ENCODE peak calls at places on chromosomes 16 and 17, in five cellular contexts. V, S, Z, T and R are unnamed samples.

GRCh38 chr16:24699151-24699723 is 30.2 kb upstream of the TNRC6A start:
- DNase-seq in V (no peak), S (no peak), Z (no peak), T (no peak), R (no peak)

GRCh38 chr16:29311636-29312344 is 94.7 kb downstream of the NPIPB11 start:
- DNase-seq in V (no peak), S (no peak), Z (no peak), T (no peak), R (no peak)

GRCh38 chr16:845349-845740 is 44.8 kb upstream of the GNG13 start:
- DNase-seq in V (no peak), S (no peak), Z (no peak), T (no peak), R (no peak)

GRCh38 chr17:80418589-80418988 is 3.6 kb downstream of the ENDOV start:
- DNase-seq in V (no peak), S (no peak), Z (no peak), T (no peak), R (no peak)

GRCh38 chr16:86391987-86392386 is 118.3 kb upstream of the FOXF1 start:
- DNase-seq in V (no peak), S (no peak), Z (no peak), T (no peak), R (no peak)

GRCh38 chr16:88454315-88455057 is 1.4 kb downstream of the ZFPM1 start:
- DNase-seq in V (peak; percentile 60), S (peak; percentile 54), Z (no peak), T (no peak), R (peak; percentile 90)

GRCh38 chr17:7438050-7438614 is 1.2 kb upstream of the FGF11 start:
- DNase-seq in V (no peak), S (peak; percentile 53), Z (no peak), T (peak; percentile 82), R (peak; percentile 96)

GRCh38 chr16:73976661-73977060 is 320.0 kb upstream of the PSMD7 start:
- DNase-seq in V (no peak), S (no peak), Z (no peak), T (no peak), R (no peak)

GRCh38 chr17:81150379-81151038 is 14.8 kb upstream of the PVALEF start:
- DNase-seq in V (no peak), S (no peak), Z (no peak), T (no peak), R (peak; percentile 93)

GRCh38 chr17:59516451-59516850 is 49.0 kb upstream of the DHX40 start:
- DNase-seq in V (no peak), S (no peak), Z (no peak), T (no peak), R (no peak)

GRCh38 chr17:43444223-43445008 is 39.4 kb upstream of the DHX8 start:
- DNase-seq in V (no peak), S (no peak), Z (no peak), T (no peak), R (no peak)

GRCh38 chr17:6755731-6756184 is at the start of gene XAF1:
- DNase-seq in V (no peak), S (peak; percentile 60), Z (no peak), T (no peak), R (peak; percentile 84)

GRCh38 chr17:80227156-80227555 is 6.9 kb downstream of the SLC26A11 start:
- DNase-seq in V (no peak), S (no peak), Z (no peak), T (no peak), R (no peak)

GRCh38 chr17:80195671-80196529 is 24.2 kb downstream of the SGSH start:
- DNase-seq in V (no peak), S (no peak), Z (peak; percentile 62), T (no peak), R (peak; percentile 79)

GRCh38 chr16:77788196-77789084 is at the start of gene VAT1L:
- DNase-seq in V (peak; percentile 42), S (no peak), Z (peak; percentile 29), T (no peak), R (no peak)

GRCh38 chr16:74667215-74667765 is 613 bp upstream of the RFWD3 start:
- DNase-seq in V (no peak), S (peak; percentile 35), Z (no peak), T (no peak), R (peak; percentile 86)

GRCh38 chr16:53053967-53054669 is 673 bp upstream of the CHD9 start:
- DNase-seq in V (no peak), S (no peak), Z (no peak), T (no peak), R (no peak)

GRCh38 chr16:17177242-17177967 is 293.4 kb downstream of the XYLT1 start:
- DNase-seq in V (no peak), S (no peak), Z (no peak), T (no peak), R (no peak)

GRCh38 chr17:17890773-17891759 is 54.3 kb upstream of the SREBF1 start:
- DNase-seq in V (peak; percentile 91), S (no peak), Z (peak; percentile 50), T (no peak), R (peak; percentile 81)

GRCh38 chr17:45101883-45102811 is 30.2 kb downstream of the PLCD3 start:
- DNase-seq in V (no peak), S (no peak), Z (no peak), T (no peak), R (no peak)

GRCh38 chr17:28727727-28728363 is 743 bp upstream of the NEK8 start:
- DNase-seq in V (peak; percentile 78), S (peak; percentile 87), Z (no peak), T (no peak), R (peak; percentile 92)

GRCh38 chr17:28725660-28726395 is at the start of gene TLCD1:
- DNase-seq in V (peak; percentile 92), S (peak; percentile 43), Z (peak; percentile 73), T (peak; percentile 88), R (peak; percentile 90)

GRCh38 chr17:28728364-28729200 is at the start of gene NEK8:
- DNase-seq in V (peak; percentile 96), S (peak; percentile 98), Z (peak; percentile 70), T (peak; percentile 99), R (peak; percentile 99)

GRCh38 chr17:28726396-28726911 is 421 bp upstream of the TLCD1 start:
- DNase-seq in V (peak; percentile 75), S (peak; percentile 55), Z (no peak), T (no peak), R (peak; percentile 93)

DNA sequence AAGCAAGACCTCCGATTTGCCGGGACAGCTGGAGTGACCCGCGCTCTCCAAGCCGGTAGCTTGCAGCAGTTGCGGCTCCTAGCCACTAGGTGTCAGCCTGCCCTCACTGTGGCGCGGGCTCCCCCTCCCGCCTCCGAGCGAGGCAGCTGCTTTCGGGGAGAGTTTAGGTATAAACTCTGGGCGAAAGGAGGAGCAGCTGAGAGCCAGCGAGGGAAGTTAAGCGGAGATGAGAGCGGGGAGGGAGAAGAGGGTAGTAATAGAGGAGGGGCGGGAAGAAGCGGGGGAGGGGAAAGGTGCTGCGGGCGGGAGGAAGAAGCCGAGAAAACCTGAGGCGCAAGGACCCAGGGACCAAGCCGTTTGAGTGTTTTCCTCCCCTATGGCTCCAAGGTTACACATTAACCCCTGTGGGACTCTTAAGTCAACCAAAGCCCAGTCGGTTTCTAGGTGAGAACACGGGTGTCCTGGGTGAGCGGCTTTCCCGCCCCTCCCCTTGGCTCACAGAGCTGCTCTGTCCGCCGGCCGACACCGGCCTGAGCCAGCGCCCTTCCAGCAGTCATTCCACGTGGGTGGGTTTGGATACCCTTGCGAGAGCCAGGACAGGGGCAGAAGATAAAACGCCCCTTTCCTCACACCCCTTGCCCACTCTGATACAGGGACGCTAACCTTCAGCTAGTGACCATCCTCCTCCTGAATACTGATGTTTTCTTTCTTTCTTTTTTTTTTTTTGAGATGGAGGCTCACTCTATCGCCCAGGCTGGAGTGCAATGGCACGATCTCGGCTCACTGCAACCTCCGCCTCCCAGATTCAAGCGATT is 1.1 kb upstream of the TLCD1 start:
- DNase-seq in V (peak; percentile 94), S (peak; percentile 94), Z (peak; percentile 81), T (peak; percentile 96), R (peak; percentile 99)
- TF ChIP-seq POLR2A in V (peak; percentile 18), S (peak; percentile 54), Z (peak; percentile 39), T (no peak), R (no peak)

GRCh38 chr17:38702166-38702899 is 2.7 kb upstream of the MLLT6 start:
- DNase-seq in V (peak; percentile 94), S (peak; percentile 85), Z (no peak), T (peak; percentile 93), R (peak; percentile 96)
- TF ChIP-seq POLR2A in V (peak; percentile 85), S (peak; percentile 85), Z (peak; percentile 63), T (peak; percentile 72), R (peak; percentile 12)

GRCh38 chr17:36544049-36544319 is 735 bp upstream of the GGNBP2 start:
- DNase-seq in V (peak; percentile 46), S (peak; percentile 40), Z (peak; percentile 27), T (no peak), R (no peak)

GRCh38 chr17:36542755-36543154 is 2.0 kb upstream of the GGNBP2 start:
- DNase-seq in V (no peak), S (no peak), Z (no peak), T (no peak), R (no peak)

GRCh38 chr17:36545465-36546417 is 1.0 kb downstream of the GGNBP2 start:
- DNase-seq in V (peak; percentile 98), S (peak; percentile 94), Z (peak; percentile 89), T (peak; percentile 98), R (peak; percentile 99)

GRCh38 chr17:36545093-36545464 is 360 bp downstream of the GGNBP2 start:
- DNase-seq in V (peak; percentile 58), S (no peak), Z (no peak), T (peak; percentile 89), R (no peak)

DNA sequence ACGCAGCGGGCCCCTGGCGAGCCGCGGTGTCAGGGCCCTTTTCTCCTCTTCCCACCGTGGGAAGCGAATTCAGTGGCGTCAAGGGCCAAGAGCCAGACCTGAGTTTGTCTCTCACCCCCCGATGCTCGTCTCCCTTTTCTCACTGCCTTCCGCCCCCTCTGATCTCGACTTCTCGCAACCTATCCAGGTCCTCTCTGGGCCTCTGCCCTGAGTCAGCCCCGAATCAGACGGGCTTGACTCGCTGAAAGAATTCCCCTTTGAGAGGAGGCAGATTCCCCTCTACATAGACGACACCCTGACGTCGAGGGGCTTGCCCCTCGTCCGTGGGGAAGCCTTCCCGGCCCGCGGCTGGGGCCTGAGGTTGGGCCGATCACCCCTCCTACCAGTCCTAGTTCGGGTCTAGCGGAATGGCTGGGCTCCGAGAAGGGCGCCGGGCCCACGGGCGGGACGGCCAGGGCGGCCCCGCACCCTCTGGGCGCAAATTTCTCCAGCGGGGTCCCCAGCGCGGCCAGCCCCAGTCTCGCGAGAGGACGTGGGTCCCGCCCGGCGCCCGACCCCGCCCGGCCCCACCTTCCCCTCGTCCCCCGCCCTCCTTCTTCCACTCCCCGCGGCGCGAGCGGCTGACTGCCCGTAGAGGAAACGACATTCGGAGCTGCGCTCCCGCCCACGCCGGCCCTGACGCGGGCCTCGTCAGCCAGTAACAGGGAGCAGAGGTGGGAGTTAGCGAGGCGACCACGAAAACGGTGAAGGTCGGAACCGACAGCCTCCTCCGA is at the start of gene GGNBP2:
- DNase-seq in V (peak; percentile 85), S (peak; percentile 92), Z (peak; percentile 79), T (peak; percentile 94), R (peak; percentile 99)
- TF ChIP-seq POLR2A in V (peak; percentile 72), S (peak; percentile 96), Z (peak; percentile 90), T (peak; percentile 73), R (peak; percentile 88)

GRCh38 chr17:3666516-3666915 is 1.9 kb downstream of the TAX1BP3 start:
- DNase-seq in V (no peak), S (no peak), Z (no peak), T (no peak), R (no peak)

GRCh38 chr17:3667366-3668278 is 756 bp downstream of the TAX1BP3 start:
- DNase-seq in V (peak; percentile 89), S (peak; percentile 39), Z (no peak), T (peak; percentile 95), R (peak; percentile 92)

GRCh38 chr17:3669548-3669947 is 936 bp downstream of the EMC6 start:
- DNase-seq in V (no peak), S (no peak), Z (no peak), T (no peak), R (no peak)

GRCh38 chr17:3669085-3669347 is 404 bp downstream of the EMC6 start:
- DNase-seq in V (no peak), S (no peak), Z (no peak), T (no peak), R (no peak)

GRCh38 chr17:3668279-3669084 is at the start of the genes EMC6 and TAX1BP3:
- DNase-seq in V (peak; percentile 99), S (peak; percentile 98), Z (peak; percentile 100), T (peak; percentile 99), R (peak; percentile 100)
- TF ChIP-seq POLR2A in V (peak; percentile 98), S (peak; percentile 98), Z (peak; percentile 93), T (peak; percentile 67), R (peak; percentile 70)